ENCODE peak calls at places on chromosome 9, in eight cellular contexts. B is cardiac fibroblast, R is psoas muscle, I is A549, U is right lobe of liver, E is fibroblast of lung, Y is brain microvascular endothelial cell, J is AG10803. W is an unnamed sample.

GRCh38 chr9:95171596-95171995 is 145.9 kb downstream of the FANCC start:
- DNase-seq in B (peak; percentile 6), R (no peak), I (no peak), U (no peak), E (peak; percentile 18), Y (no peak), J (no peak), W (no peak)

GRCh38 chr9:70677336-70677735 is 262.9 kb upstream of the KLF9 start:
- DNase-seq in B (peak; percentile 9), R (no peak), I (no peak), U (no peak), E (no peak), Y (no peak), J (no peak), W (no peak)

GRCh38 chr9:90344013-90344412 is 298.6 kb downstream of the DIRAS2 start:
- DNase-seq in B (peak; percentile 56), R (no peak), I (no peak), U (no peak), E (peak; percentile 34), Y (peak; percentile 25), J (peak; percentile 72), W (no peak)

GRCh38 chr9:134040831-134041648 is 15.8 kb downstream of the BRD3OS start:
- DNase-seq in B (no peak), R (no peak), I (no peak), U (no peak), E (no peak), Y (no peak), J (no peak), W (no peak)

GRCh38 chr9:133627341-133627740 is 8.8 kb upstream of the DBH start:
- DNase-seq in B (no peak), R (no peak), I (no peak), U (no peak), E (no peak), Y (no peak), J (no peak), W (no peak)

GRCh38 chr9:96515629-96516470 is 65.9 kb downstream of the HABP4 start:
- DNase-seq in B (no peak), R (no peak), I (no peak), U (no peak), E (peak; percentile 64), Y (no peak), J (peak; percentile 77), W (no peak)

GRCh38 chr9:110047232-110047954 is 160.6 kb downstream of the C9orf152 start:
- DNase-seq in B (no peak), R (no peak), I (no peak), U (no peak), E (no peak), Y (no peak), J (no peak), W (no peak)

GRCh38 chr9:108296056-108296455 is 559.7 kb downstream of the ACTL7B start:
- DNase-seq in B (peak; percentile 59), R (no peak), I (no peak), U (no peak), E (peak; percentile 77), Y (peak; percentile 53), J (peak; percentile 93), W (no peak)

GRCh38 chr9:84966876-84967830 is 297.6 kb downstream of the NTRK2 start:
- DNase-seq in B (no peak), R (no peak), I (no peak), U (no peak), E (no peak), Y (no peak), J (no peak), W (no peak)

GRCh38 chr9:136856541-136857141 is 4.5 kb downstream of the MAMDC4 start:
- DNase-seq in B (no peak), R (peak; percentile 52), I (no peak), U (peak; percentile 53), E (no peak), Y (no peak), J (no peak), W (no peak)

GRCh38 chr9:33435821-33436277 is 11.5 kb downstream of the AQP3 start:
- DNase-seq in B (no peak), R (no peak), I (no peak), U (no peak), E (no peak), Y (no peak), J (peak; percentile 44), W (no peak)

GRCh38 chr9:98375138-98375726 is 119.8 kb upstream of the TBC1D2 start:
- DNase-seq in B (peak; percentile 96), R (no peak), I (peak; percentile 53), U (no peak), E (peak; percentile 86), Y (peak; percentile 80), J (peak; percentile 90), W (no peak)

GRCh38 chr9:131645078-131645776 is 94.6 kb downstream of the RAPGEF1 start:
- DNase-seq in B (no peak), R (no peak), I (no peak), U (no peak), E (no peak), Y (no peak), J (peak; percentile 36), W (no peak)

DNA sequence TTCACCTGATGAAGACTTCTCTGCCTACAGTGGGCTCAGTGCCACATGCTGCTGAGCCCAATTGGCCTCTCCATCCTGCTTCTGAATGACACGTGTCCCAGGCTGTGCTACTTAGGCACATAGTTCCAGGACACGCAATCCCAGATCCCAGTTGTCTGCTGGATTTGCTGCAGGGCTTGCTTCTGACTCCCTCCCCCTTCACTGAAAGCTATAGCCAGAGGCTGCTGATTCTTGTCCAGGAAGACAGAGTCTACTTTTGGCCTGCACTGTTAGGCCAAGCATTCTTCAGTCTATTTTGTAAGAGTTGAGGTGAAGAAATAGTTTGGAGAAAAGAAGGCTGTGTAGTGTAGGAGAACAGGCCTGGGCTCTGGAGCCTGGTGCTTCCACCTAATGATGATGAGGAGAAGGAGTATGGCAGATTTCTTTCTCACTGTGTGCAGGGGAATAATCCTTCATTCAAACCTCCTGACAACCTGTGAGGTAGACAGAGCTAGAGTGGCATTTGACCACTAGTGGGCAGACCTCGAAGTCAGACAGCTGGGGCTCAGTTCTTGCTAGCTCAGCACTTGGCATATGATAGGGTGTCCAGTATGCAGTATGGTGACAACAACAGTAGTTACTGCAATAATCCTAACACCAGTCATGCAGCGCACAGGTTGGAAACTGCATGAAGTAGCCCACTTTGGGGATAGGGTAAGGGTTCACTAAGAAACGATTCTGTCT is 19.5 kb upstream of the ASPN start:
- DNase-seq in B (peak; percentile 55), R (peak; percentile 69), I (peak; percentile 65), U (peak; percentile 60), E (peak; percentile 31), Y (no peak), J (peak; percentile 92), W (no peak)
- TF ChIP-seq CTCF in B (peak; percentile 66), R (peak; percentile 44), I (peak; percentile 54), U (peak; percentile 54), E (peak; percentile 52), Y (peak; percentile 75), J (peak; percentile 49), W (no peak)

GRCh38 chr9:123417289-123418051 is 61.5 kb downstream of the CRB2 start:
- DNase-seq in B (no peak), R (no peak), I (no peak), U (no peak), E (no peak), Y (no peak), J (no peak), W (no peak)
- TF ChIP-seq CTCF in B (no peak), R (no peak), I (no peak), U (no peak), E (no peak), Y (no peak), J (no peak), W (no peak)

GRCh38 chr9:92176068-92176799 is 61.0 kb upstream of the SPTLC1 start:
- DNase-seq in B (peak; percentile 26), R (no peak), I (peak; percentile 17), U (no peak), E (no peak), Y (no peak), J (peak; percentile 4), W (no peak)
- TF ChIP-seq CTCF in B (peak; percentile 41), R (no peak), I (no peak), U (peak; percentile 4), E (peak; percentile 35), Y (peak; percentile 55), J (peak; percentile 38), W (no peak)

GRCh38 chr9:123364241-123364824 is 8.3 kb downstream of the CRB2 start:
- DNase-seq in B (peak; percentile 36), R (no peak), I (no peak), U (no peak), E (peak; percentile 85), Y (peak; percentile 13), J (peak; percentile 25), W (no peak)

GRCh38 chr9:123361731-123362560 is 5.9 kb downstream of the CRB2 start:
- DNase-seq in B (no peak), R (no peak), I (no peak), U (no peak), E (no peak), Y (no peak), J (no peak), W (no peak)

GRCh38 chr9:123360161-123361085 is 4.4 kb downstream of the CRB2 start:
- DNase-seq in B (no peak), R (no peak), I (peak; percentile 56), U (no peak), E (no peak), Y (no peak), J (no peak), W (peak; percentile 64)

GRCh38 chr9:123361086-123361730 is 5.2 kb downstream of the CRB2 start:
- DNase-seq in B (no peak), R (no peak), I (no peak), U (no peak), E (no peak), Y (no peak), J (no peak), W (no peak)

DNA sequence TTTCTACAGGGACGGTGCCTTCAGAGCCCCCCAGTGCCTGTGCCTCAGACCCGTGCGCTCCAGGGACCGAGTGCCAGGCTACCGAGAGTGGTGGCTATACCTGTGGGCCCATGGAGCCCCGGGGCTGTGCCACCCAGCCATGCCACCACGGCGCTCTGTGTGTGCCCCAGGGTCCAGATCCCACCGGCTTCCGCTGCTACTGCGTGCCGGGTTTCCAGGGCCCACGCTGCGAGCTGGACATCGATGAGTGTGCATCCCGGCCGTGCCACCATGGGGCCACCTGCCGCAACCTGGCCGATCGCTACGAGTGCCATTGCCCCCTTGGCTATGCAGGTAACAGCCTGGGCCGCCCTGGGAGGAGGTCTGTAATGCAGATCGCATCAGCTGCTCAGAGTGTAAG is 6.9 kb downstream of the CRB2 start:
- DNase-seq in B (no peak), R (no peak), I (no peak), U (no peak), E (no peak), Y (no peak), J (no peak), W (no peak)
- TF ChIP-seq CTCF in B (no peak), R (no peak), I (no peak), U (no peak), E (no peak), Y (no peak), J (no peak), W (no peak)